ENCODE peak calls at places on chromosomes 11 and 22, in five cellular contexts. J is fibroblast of lung, C is sigmoid colon, E is cardiac fibroblast, T is AG09309. S is an unnamed sample.

GRCh38 chr22:32999039-32999861 is 58.9 kb downstream of the SYN3 start:
- DNase-seq in T (no peak), J (no peak), E (no peak), C (no peak), S (no peak)

GRCh38 chr11:65434057-65434666 is 11.6 kb downstream of the NEAT1 start:
- DNase-seq in E (peak), T (no peak), J (peak), C (peak), S (no peak)

GRCh38 chr11:119573858-119574257 is 150.9 kb upstream of the THY1 start:
- DNase-seq in C (no peak), E (no peak), T (no peak), J (no peak), S (no peak)

GRCh38 chr22:27212617-27213177 is 555.3 kb downstream of the MIAT start:
- DNase-seq in J (peak), E (peak), C (peak), T (peak), S (no peak)

GRCh38 chr11:128713595-128713994 is 19.7 kb downstream of the FLI1 start:
- DNase-seq in J (no peak), C (no peak), E (no peak), T (no peak), S (no peak)

GRCh38 chr22:23826510-23827350 is 12.1 kb downstream of the DERL3 start:
- DNase-seq in J (no peak), C (peak), E (peak), T (no peak), S (no peak)

GRCh38 chr11:120235024-120235628 is 4.8 kb upstream of the POU2F3 start:
- DNase-seq in C (no peak), E (peak), T (no peak), J (peak), S (peak)

GRCh38 chr11:12416552-12416951 is 39.2 kb downstream of the PARVA start:
- DNase-seq in J (no peak), E (no peak), C (no peak), T (no peak), S (no peak)

GRCh38 chr22:23529166-23530103 is 50.7 kb downstream of the IGLL1 start:
- DNase-seq in T (no peak), C (peak), J (no peak), E (no peak), S (no peak)

GRCh38 chr11:18731949-18732821 is 6.2 kb upstream of the IGSF22 start:
- DNase-seq in E (peak), J (peak), T (no peak), C (no peak), S (no peak)

GRCh38 chr11:7668464-7668863 is 4.8 kb downstream of the CYB5R2 start:
- DNase-seq in J (no peak), C (no peak), T (no peak), E (no peak), S (no peak)

GRCh38 chr11:2778630-2779498 is 79.1 kb upstream of the KCNQ1OT1 start:
- DNase-seq in E (peak), J (peak), T (no peak), C (peak), S (peak)
- H3K4me3 ChIP-seq in E (no peak), J (no peak), T (no peak), C (peak), S (peak)

GRCh38 chr11:82176945-82177344 is 556.7 kb downstream of the FAM181B start:
- DNase-seq in C (no peak), E (no peak), J (no peak), T (no peak), S (no peak)

GRCh38 chr11:82176365-82176764 is 557.3 kb downstream of the FAM181B start:
- DNase-seq in T (no peak), C (no peak), J (no peak), E (no peak), S (no peak)

GRCh38 chr11:82174610-82175009 is 559.1 kb downstream of the FAM181B start:
- DNase-seq in T (no peak), E (no peak), J (no peak), C (no peak), S (no peak)
- TF ChIP-seq CTCF in T (no peak), E (peak), J (no peak), C (no peak), S (peak)

DNA sequence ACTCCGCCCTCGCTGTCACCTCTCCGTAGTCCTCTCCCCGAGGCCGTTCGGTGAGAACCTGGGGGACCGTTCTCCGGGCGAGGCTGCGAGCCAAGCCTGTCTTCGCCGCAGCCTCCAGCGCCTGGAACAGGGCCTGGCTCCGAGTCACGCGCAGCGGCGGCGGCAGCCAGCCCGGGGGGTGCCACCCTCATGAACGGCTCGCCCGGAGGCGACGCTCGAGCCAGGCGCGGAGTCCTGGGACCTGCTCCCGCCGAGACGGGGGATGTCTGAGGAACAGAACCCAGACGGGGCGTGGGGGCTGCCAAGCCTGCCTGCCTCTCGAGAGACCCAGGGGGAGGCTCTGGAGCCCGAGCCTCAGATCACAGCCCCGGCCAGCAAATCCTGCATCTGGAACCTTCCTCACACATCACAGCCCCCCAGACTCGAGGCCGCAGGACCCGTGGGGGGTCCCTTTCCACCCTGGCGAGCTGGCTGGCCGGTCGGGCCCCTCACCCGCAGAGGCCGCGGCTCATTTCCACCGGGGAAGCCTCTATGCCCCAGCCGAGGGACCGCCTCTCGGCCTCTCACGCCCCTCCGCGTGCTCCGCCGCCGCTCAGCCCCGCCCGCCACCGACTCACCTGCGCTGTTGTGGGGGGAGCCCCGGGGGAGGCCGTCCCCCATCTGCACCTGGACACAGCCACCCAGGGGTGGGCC is 4.1 kb downstream of the SHISA8 start:
- DNase-seq in C (no peak), E (peak), T (no peak), J (no peak), S (no peak)
- H3K4me3 ChIP-seq in C (peak), E (no peak), T (no peak), J (peak), S (no peak)

DNA sequence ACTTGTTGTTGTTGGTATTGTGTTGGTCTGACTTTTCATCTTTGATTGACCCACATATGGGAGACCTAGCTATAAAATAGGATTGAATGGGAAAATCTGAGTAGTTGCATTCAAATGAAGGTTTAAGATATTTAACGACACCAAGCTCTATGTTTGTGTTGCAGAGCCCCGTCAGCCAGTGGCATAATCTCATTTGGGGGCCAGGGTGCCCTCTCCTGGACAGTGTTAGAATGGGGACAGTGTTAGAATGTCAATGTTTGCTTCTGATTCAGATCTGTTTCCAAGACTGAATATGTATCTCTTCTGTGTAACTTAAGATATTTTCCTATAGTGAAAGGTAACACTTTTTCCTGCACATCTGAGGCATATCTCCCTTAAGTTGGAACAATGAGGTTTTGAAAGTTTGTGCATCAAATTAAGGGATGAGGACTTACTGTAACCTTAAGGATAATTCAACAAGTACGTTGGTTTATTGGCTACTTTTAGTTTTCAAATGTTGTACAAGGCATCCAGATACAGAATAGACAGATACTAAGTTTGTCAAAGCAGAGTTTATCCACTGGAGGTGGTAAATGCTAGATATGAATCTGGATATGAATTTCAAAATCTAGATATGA is 5.3 kb upstream of the OR52M1 start:
- DNase-seq in E (peak), T (peak), C (no peak), J (peak), S (no peak)
- TF ChIP-seq CTCF in E (peak), T (peak), C (peak), J (peak), S (peak)

GRCh38 chr22:40237788-40238424 is 60.2 kb downstream of the TNRC6B start:
- DNase-seq in C (no peak), T (no peak), E (no peak), J (no peak), S (no peak)

GRCh38 chr22:40240160-40240559 is 62.4 kb downstream of the TNRC6B start:
- DNase-seq in J (no peak), T (no peak), E (no peak), C (no peak), S (no peak)

GRCh38 chr22:40237241-40237640 is 59.5 kb downstream of the TNRC6B start:
- DNase-seq in T (no peak), E (no peak), C (no peak), J (no peak), S (no peak)

GRCh38 chr22:40239345-40239683 is 61.6 kb downstream of the TNRC6B start:
- DNase-seq in J (no peak), T (no peak), E (no peak), C (no peak), S (no peak)

DNA sequence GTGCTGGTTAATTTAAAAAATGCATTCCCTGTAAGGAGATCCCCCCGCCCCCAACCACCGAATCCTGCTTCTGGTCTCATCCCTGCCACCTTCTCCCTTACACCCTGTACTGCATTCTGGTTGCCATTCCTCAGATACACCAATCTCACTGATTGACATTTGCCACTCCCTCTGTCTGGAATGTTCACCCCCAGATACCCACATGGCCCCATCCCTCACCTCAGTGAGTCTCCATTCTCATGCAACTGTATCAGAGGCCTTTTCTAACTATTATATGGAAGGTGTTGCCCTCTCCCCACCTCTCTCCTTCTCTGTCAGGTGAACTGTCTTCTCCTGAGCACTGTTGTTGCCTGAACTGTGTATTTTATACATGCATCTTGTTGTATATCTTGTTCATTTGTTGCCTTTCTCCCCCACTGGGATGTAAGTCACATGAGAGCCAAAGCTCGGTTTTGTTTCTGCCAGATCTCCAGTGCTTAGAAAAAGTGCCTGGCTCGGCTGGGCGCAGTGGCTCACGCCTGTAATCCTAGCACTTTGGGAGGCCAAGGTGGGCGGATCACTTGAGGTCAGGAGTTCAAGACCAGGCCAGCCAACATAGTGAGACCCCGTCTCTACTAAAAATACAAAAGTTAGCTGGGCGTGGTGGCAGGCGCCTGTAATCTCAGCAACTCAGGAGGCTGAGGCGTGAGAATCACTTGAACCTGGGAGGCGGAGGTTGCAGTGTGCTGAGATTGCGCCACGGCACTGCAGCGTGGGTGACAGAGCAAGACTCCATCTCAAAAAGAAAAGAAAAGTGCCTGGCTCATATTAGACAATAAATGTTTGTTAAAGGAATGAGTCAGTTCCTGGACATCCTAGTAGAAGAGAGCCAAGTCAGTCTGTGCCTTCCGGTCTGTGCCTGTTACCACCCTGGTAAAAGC is 61.0 kb downstream of the TNRC6B start:
- DNase-seq in C (no peak), J (peak), E (peak), T (peak), S (no peak)
- H3K4me3 ChIP-seq in C (no peak), J (no peak), E (no peak), T (no peak), S (no peak)

GRCh38 chr11:47188262-47188661 is 2.0 kb upstream of the PACSIN3 start:
- DNase-seq in C (no peak), T (no peak), E (no peak), J (peak), S (no peak)

GRCh38 chr11:47185305-47186075 is 744 bp downstream of the PACSIN3 start:
- DNase-seq in J (peak), T (no peak), E (peak), C (peak), S (no peak)

GRCh38 chr11:47186076-47186936 is at the start of gene PACSIN3:
- DNase-seq in E (peak), J (peak), C (peak), T (no peak), S (no peak)

GRCh38 chr11:47187723-47188122 is 1.5 kb upstream of the PACSIN3 start:
- DNase-seq in J (no peak), T (no peak), C (no peak), E (no peak), S (no peak)

DNA sequence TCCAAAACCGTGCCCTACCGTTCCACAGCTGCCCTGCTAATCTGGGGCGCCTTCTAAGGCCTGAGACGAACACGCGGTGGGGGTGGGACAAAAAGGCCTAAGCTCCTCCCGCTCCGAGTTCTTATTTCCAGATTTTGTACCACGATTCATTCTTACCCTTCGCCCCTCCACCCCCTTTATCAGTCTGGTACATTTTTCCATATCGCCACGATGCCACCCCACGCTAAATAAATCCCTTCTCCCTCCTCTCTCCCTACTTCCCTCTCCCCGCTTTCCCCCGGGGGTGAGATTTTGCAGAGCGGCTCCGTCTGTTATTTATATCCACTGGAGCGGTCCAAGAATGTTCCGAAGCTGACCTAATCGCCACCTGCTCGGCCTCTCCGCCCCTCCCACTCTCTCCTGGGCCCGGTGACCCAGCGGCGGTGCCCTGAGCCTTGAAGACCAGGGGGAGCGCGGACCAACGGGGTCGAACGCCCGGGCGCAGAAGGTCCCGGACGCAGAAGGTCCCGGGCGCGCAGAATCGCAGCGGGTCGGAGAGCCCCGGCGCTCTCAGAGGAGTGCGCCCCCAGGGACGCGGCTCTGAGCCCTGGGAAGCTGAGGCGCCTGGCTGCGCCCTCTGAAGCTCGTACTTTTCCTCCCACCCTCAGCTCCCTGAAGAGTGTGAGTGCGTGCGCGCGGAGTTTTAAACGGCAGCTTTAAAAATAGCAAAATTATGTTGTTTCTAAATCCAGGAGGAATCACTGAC is 875 bp upstream of the PACSIN3 start:
- DNase-seq in J (peak), T (no peak), E (peak), C (peak), S (no peak)
- TF ChIP-seq CTCF in J (no peak), T (no peak), E (no peak), C (no peak), S (no peak)

S was measured in LNCaP clone FGC.